ENCODE peak calls at places on chromosomes 11 and 22, in eight cellular contexts. X is BE2C, F is heart right ventricle, U is adrenal gland, C is foreskin fibroblast, N is AG04450, W is progenitor cell of endocrine pancreas, J is heart left ventricle. B is an unnamed sample.

GRCh38 chr22:19174106-19175025 is 4.2 kb downstream of the SLC25A1 start:
- DNase-seq in N (no peak), W (no peak), C (peak), F (no peak), X (peak), J (peak), U (peak), B (no peak)

GRCh38 chr11:68935066-68935465 is 31.4 kb downstream of the IGHMBP2 start:
- DNase-seq in X (no peak), F (no peak), N (no peak), J (no peak), C (no peak), W (no peak), U (no peak), B (no peak)

GRCh38 chr11:105449100-105449734 is 160.7 kb upstream of the GRIA4 start:
- DNase-seq in U (no peak), W (no peak), C (no peak), J (no peak), X (no peak), F (no peak), N (no peak), B (no peak)

GRCh38 chr22:49765951-49766350 is 61.7 kb downstream of the BRD1 start:
- DNase-seq in X (no peak), J (peak), W (peak), U (peak), N (no peak), C (no peak), F (no peak), B (no peak)

GRCh38 chr11:119339581-119340334 is 925 bp downstream of the C1QTNF5 start:
- DNase-seq in J (peak), C (peak), F (peak), N (no peak), X (peak), U (no peak), W (peak), B (no peak)

GRCh38 chr11:126722956-126723664 is 277.5 kb downstream of the KIRREL3 start:
- DNase-seq in X (no peak), F (no peak), C (peak), J (no peak), N (no peak), U (no peak), W (no peak), B (no peak)

GRCh38 chr11:31809857-31810778 is 1.0 kb downstream of the PAX6 start:
- DNase-seq in U (no peak), X (peak), J (no peak), C (peak), N (no peak), W (no peak), F (no peak), B (no peak)

GRCh38 chr22:22720201-22720723 is 75.8 kb downstream of the GGTLC2 start:
- DNase-seq in N (no peak), U (no peak), F (no peak), X (peak), W (peak), J (no peak), C (peak), B (no peak)

GRCh38 chr22:27749597-27750225 is 51.8 kb downstream of the MN1 start:
- DNase-seq in X (no peak), U (no peak), W (no peak), C (peak), F (no peak), N (no peak), J (peak), B (no peak)

GRCh38 chr11:117925198-117925925 is 3.8 kb downstream of the TMPRSS13 start:
- DNase-seq in U (no peak), W (no peak), F (peak), N (no peak), J (no peak), X (no peak), C (no peak), B (no peak)

GRCh38 chr22:42949159-42949558 is 65.8 kb downstream of the PACSIN2 start:
- DNase-seq in W (no peak), U (no peak), C (peak), F (no peak), J (peak), N (no peak), X (no peak), B (no peak)

GRCh38 chr11:122122179-122122578 is 6.2 kb upstream of the BLID start:
- DNase-seq in F (no peak), W (no peak), N (no peak), C (peak), X (no peak), J (no peak), U (no peak), B (no peak)

GRCh38 chr11:80388536-80388935 is 947.7 kb upstream of the TENM4 start:
- DNase-seq in W (no peak), U (no peak), N (no peak), J (no peak), F (no peak), C (no peak), X (no peak), B (no peak)

GRCh38 chr11:117654856-117655255 is 142.2 kb downstream of the DSCAML1 start:
- DNase-seq in C (no peak), W (no peak), F (no peak), J (no peak), U (no peak), X (peak), N (no peak), B (no peak)

GRCh38 chr11:2375964-2376551 is 1.1 kb upstream of the CD81 start:
- DNase-seq in J (no peak), U (no peak), C (no peak), F (no peak), W (no peak), N (no peak), X (no peak), B (no peak)

DNA sequence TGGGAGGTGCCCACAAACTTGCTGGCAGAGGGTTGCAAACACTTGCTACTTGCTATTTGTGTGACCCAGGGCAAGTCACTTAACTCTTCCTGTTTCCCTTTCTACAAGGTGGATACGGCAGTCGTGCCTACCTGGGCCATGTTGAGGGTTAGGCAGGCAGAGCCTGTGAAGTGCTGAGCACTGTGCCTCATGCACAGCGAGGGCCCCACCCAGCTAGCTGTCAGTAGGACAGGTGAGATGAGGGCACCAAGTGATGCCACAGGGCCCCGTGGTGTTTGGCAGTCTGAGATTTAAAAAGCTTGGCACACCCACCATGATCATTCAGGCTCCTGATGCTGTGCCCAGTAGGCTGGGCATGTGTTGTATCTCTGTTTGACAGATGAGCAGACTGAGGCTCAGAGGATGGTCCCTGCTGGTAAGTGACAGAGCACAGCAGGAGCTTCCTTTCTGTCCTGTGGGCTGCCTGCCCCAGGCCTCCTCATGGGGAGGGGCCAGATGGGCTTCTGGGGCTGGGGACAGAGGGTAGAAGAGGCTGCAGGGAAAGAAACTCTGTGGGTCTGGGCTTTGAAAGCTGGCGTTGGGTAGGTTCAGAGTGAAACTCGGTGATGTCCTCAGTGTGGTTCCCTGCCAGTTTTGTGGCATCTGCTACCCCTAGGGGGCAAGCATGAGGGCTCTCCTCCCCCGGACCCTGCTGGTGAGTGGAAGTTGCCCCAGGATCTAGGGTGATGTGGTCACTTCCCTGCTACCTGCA is 59.3 kb downstream of the TSPAN18 start:
- DNase-seq in N (no peak), J (no peak), X (no peak), C (no peak), U (no peak), F (no peak), W (no peak), B (no peak)
- TF ChIP-seq CTCF in N (peak), J (peak), X (peak), C (no peak), U (no peak), F (no peak), W (peak), B (peak)

GRCh38 chr11:17612221-17613188 is 65.4 kb downstream of the OTOG start:
- DNase-seq in C (no peak), U (no peak), F (no peak), N (no peak), X (no peak), J (no peak), W (no peak), B (no peak)
- TF ChIP-seq CTCF in C (no peak), U (no peak), F (no peak), N (no peak), X (no peak), J (no peak), W (no peak), B (no peak)

GRCh38 chr11:93225642-93226041 is 27.9 kb upstream of the SLC36A4 start:
- DNase-seq in W (no peak), N (no peak), F (no peak), X (no peak), C (peak), J (no peak), U (no peak), B (no peak)
- TF ChIP-seq CTCF in W (peak), N (peak), F (peak), X (peak), C (no peak), J (peak), U (peak), B (peak)

DNA sequence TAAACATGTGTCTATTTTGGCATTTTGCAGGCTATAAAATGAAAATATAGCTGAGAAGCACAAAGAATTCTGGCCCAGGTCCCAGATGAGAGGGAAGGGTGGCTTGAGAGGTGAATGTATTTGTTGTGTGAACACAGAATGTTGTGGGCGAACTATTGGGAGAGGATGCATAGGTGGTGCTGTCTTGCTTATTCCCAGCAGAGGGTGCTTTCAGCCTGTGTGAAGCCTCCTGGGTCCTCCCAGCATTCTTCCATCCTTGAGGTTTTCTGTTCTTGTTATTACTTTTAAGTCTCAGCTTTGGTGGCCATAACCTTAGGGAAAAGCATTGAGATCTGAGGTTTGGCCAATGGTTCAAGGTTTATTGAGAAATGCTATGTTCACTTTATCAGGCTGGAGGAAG is 108.7 kb upstream of the SNX19 start:
- DNase-seq in F (no peak), W (no peak), U (no peak), J (no peak), X (no peak), N (peak), C (peak), B (no peak)
- TF ChIP-seq CTCF in F (peak), W (peak), U (peak), J (peak), X (no peak), N (peak), C (peak), B (peak)

GRCh38 chr11:58133329-58134076 is 8.2 kb upstream of the OR9I1 start:
- DNase-seq in C (no peak), F (no peak), J (no peak), N (no peak), W (no peak), U (no peak), X (no peak), B (no peak)
- TF ChIP-seq CTCF in C (no peak), F (no peak), J (no peak), N (no peak), W (no peak), U (no peak), X (no peak), B (no peak)